ENCODE peak calls at places on chromosomes 11 and 22, in four cellular contexts. M is neural crest cell, P is foreskin fibroblast, O is cardiac fibroblast. H is an unnamed sample.

GRCh38 chr11:133157180-133157579 is 375.1 kb downstream of the OPCML start:
- DNase-seq in M (peak; percentile 23), P (no peak), O (no peak), H (no peak)

GRCh38 chr22:43543522-43544281 is 131.9 kb downstream of the MPPED1 start:
- DNase-seq in M (no peak), P (no peak), O (no peak), H (no peak)

GRCh38 chr11:10012068-10012467 is 282.0 kb downstream of the SBF2 start:
- DNase-seq in M (no peak), P (no peak), O (no peak), H (no peak)

GRCh38 chr22:42769574-42770447 is 49.1 kb upstream of the A4GALT start:
- DNase-seq in M (no peak), P (peak; percentile 90), O (peak; percentile 88), H (no peak)

GRCh38 chr11:58577441-58578135 is 1.3 kb upstream of the ZFP91 start:
- DNase-seq in M (no peak), P (peak; percentile 94), O (peak; percentile 74), H (no peak)

GRCh38 chr11:72759468-72759867 is 7.3 kb upstream of the ARAP1 start:
- DNase-seq in M (no peak), P (no peak), O (no peak), H (no peak)

GRCh38 chr22:19853879-19854777 is 546 bp downstream of the GNB1L start:
- DNase-seq in M (peak; percentile 36), P (no peak), O (peak; percentile 17), H (peak; percentile 18)

GRCh38 chr11:58674609-58675008 is 52.1 kb downstream of the CNTF start:
- DNase-seq in M (no peak), P (no peak), O (no peak), H (no peak)

GRCh38 chr11:80350541-80350940 is 909.7 kb upstream of the TENM4 start:
- DNase-seq in M (no peak), P (no peak), O (no peak), H (no peak)

GRCh38 chr22:44381761-44382454 is 69.2 kb upstream of the SHISAL1 start:
- DNase-seq in M (no peak), P (no peak), O (no peak), H (no peak)

GRCh38 chr22:18024276-18024939 is at the start of gene MICAL3:
- DNase-seq in M (peak; percentile 60), P (peak; percentile 90), O (peak; percentile 65), H (peak; percentile 61)

GRCh38 chr22:46951326-46951725 is 188.9 kb downstream of the TBC1D22A start:
- DNase-seq in M (no peak), P (no peak), O (no peak), H (no peak)

GRCh38 chr22:28930357-28931007 is 47.1 kb downstream of the ZNRF3 start:
- DNase-seq in M (no peak), P (no peak), O (peak; percentile 52), H (no peak)

GRCh38 chr22:44932493-44932892 is 77.3 kb downstream of the PHF21B start:
- DNase-seq in M (no peak), P (no peak), O (no peak), H (no peak)

GRCh38 chr22:27170491-27170890 is 513.1 kb downstream of the MIAT start:
- DNase-seq in M (no peak), P (peak; percentile 75), O (peak; percentile 89), H (no peak)

GRCh38 chr11:109208116-109208515 is 213.9 kb upstream of the C11orf87 start:
- DNase-seq in M (no peak), P (no peak), O (no peak), H (no peak)

GRCh38 chr11:47946682-47947575 is 33.4 kb upstream of the PTPRJ start:
- DNase-seq in M (no peak), P (peak; percentile 96), O (peak; percentile 94), H (peak; percentile 67)

GRCh38 chr11:122099345-122100045 is 16.5 kb downstream of the BLID start:
- DNase-seq in M (no peak), P (peak; percentile 67), O (peak; percentile 80), H (no peak)

GRCh38 chr22:21961886-21962654 is 9.4 kb upstream of the PPM1F start:
- DNase-seq in M (no peak), P (peak; percentile 79), O (peak; percentile 25), H (no peak)

GRCh38 chr11:62921573-62922188 is 518 bp upstream of the CHRM1 start:
- DNase-seq in M (no peak), P (peak; percentile 70), O (peak; percentile 25), H (no peak)

GRCh38 chr11:119727523-119728081 is 1.4 kb downstream of the NECTIN1 start:
- DNase-seq in M (peak; percentile 58), P (peak; percentile 54), O (peak; percentile 10), H (no peak)

GRCh38 chr22:44024288-44024908 is at the start of gene PARVB:
- DNase-seq in M (peak; percentile 22), P (peak; percentile 58), O (no peak), H (no peak)

GRCh38 chr11:96200243-96200642 is 142.8 kb downstream of the MAML2 start:
- DNase-seq in M (no peak), P (peak; percentile 76), O (peak; percentile 90), H (no peak)

GRCh38 chr11:93829598-93829997 is 20.8 kb downstream of the VSTM5 start:
- DNase-seq in M (no peak), P (no peak), O (no peak), H (no peak)

GRCh38 chr11:103545551-103545950 is 436.3 kb downstream of the DYNC2H1 start:
- DNase-seq in M (no peak), P (no peak), O (no peak), H (no peak)

DNA sequence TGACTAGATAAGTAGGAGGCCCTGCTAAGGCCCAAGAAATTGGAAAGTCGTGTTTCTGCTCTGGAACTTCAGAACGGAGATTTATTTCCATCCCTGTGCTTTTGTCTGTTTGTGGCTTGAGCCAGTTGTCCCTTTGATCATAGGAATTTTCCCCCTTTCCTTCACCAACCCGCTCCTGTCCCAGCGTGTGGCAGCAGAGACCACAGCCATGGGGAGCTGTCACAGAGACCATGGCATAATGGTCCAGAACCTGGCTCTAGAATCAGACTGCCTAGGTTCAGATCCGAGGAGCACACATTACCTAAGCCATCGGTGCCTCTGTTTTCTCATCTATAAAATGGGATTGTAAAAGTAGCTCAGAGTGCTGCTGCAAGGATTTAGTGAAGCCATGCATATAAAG is 128.1 kb downstream of the GALNT18 start:
- DNase-seq in M (no peak), P (no peak), O (no peak), H (no peak)
- TF ChIP-seq CTCF in M (no peak), P (no peak), O (no peak), H (no peak)

DNA sequence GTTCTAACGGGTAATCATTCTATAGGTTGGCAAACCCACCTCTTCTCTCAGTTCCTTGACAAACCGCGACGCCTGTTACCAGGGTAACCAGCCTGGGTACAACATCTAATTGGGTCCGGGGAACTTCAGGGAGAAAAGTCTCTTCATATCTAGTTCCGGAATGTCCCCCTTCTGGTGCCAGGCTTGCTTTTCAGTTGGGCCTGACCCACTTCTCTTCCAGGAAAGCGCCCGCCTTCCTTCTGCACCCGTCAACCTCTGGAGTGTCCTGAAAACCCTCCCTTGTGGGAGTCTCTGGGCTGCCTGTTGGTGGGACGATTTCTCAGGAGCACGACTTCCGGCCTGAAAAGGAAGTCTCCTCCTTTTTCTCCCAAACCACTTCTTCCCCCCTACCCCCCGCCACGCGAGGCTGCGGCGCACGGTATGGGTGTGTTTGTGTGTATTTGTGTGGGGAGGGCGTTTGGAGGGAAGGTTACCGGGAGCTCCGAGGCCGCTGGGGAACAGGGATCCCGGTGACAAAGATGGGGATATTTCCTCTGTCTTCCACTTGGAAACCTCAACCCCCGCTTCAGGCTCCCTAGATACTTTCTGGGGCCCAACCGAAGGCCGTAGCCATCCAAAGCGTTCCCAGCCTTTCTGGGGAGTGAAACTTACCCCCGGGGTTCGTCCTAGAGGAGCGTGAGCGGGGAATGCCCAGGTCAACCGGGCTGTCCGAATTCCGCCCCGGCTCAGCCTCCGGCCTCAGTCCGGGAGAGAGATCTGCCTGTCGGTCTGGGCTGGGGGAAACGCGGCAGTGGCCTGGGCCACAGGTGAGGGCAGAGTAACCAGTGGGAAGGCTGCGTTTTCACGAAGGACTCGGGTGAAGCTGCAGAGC is at the start of the genes NKAPD1 and PIH1D2:
- DNase-seq in M (peak; percentile 70), P (peak; percentile 89), O (peak; percentile 96), H (peak; percentile 64)
- TF ChIP-seq CTCF in M (peak; percentile 13), P (no peak), O (peak; percentile 13), H (no peak)

GRCh38 chr22:50141891-50142363 is 28.6 kb upstream of the PANX2 start:
- DNase-seq in M (peak; percentile 32), P (no peak), O (no peak), H (no peak)
- TF ChIP-seq CTCF in M (peak; percentile 52), P (no peak), O (no peak), H (no peak)

GRCh38 chr22:35023692-35024363 is 42.1 kb upstream of the ISX start:
- DNase-seq in M (peak; percentile 92), P (peak; percentile 31), O (peak; percentile 43), H (peak; percentile 72)
- TF ChIP-seq CTCF in M (peak; percentile 98), P (peak; percentile 90), O (peak; percentile 78), H (peak; percentile 48)

GRCh38 chr11:100383357-100383865 is 303.7 kb upstream of the ARHGAP42 start:
- DNase-seq in M (no peak), P (no peak), O (no peak), H (no peak)
- TF ChIP-seq CTCF in M (no peak), P (no peak), O (no peak), H (no peak)

DNA sequence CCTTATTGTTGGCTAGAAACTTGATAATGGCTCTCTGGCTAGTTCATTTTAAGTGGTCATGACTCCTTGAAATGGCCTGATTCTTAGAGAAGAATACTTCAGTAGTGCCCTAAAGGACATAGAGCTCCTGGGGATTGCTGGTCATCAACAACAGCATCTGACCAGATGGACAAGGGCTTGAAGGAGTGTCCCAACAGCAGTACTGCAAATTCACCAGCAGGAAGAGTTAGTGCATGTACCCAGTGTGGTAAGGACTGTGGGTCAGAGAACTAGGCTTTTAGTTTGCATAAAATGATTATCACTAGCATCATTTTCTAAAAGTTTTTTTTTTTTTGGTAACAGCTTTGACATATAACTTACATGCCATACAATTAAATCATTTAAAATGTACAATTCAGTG is 39.5 kb upstream of the CUL5 start:
- DNase-seq in M (no peak), P (no peak), O (no peak), H (no peak)
- TF ChIP-seq CTCF in M (no peak), P (no peak), O (no peak), H (no peak)

DNA sequence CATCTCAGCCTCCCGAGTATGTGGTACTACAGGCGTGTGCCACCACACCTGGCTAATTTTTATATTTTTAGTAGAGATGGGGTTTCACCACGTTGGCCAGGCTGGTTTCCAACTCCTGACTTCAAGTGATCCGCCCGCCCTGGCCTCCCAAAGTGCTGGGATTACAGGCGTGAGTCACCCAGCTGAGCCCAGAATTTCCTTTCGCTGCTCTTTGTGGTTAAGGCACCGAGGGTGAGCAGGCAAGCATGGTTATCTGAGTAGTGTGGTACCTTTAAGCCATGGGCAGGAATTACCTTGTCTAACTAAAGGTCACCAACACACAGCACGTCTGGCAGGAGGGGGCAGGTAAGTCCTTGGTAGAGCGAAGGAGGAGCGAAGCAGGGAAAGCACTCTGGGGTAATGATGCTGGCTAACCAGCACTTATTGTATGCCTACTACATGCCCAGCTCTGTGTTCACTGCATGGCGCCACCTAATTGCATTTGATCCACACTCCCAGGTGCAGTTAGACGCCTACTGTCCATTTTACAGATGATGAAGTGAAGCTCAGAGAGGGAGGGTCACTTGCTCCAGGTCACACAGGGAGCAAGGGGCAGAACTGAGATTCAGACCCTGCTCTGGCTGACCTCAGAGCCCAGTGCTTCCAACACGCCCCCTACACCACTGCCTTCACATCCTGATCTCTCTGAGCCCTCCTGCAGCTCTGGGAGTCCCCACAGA is 45.7 kb downstream of the TRIOBP start:
- DNase-seq in M (no peak), P (peak; percentile 94), O (peak; percentile 84), H (no peak)
- TF ChIP-seq CTCF in M (no peak), P (no peak), O (no peak), H (no peak)